ENCODE peak calls at places on chromosomes 11 and 22, in six cellular contexts. Y, K, I, A, Z and F are unnamed samples.

GRCh38 chr11:2257023-2257700 is 13.2 kb downstream of the ASCL2 start:
- DNase-seq in Y (no peak), K (no peak), I (no peak), A (no peak), Z (no peak), F (peak)

GRCh38 chr22:19767427-19768380 is 7.1 kb downstream of the TBX1 start:
- DNase-seq in Y (peak), K (no peak), I (no peak), A (no peak), Z (no peak), F (no peak)

GRCh38 chr22:35712672-35713071 is 5.0 kb upstream of the APOL5 start:
- DNase-seq in Y (no peak), K (no peak), I (no peak), A (peak), Z (no peak), F (no peak)

GRCh38 chr11:73227571-73228211 is 9.6 kb downstream of the P2RY2 start:
- DNase-seq in Y (peak), K (no peak), I (no peak), A (no peak), Z (no peak), F (peak)

GRCh38 chr22:19117111-19117512 is 5.1 kb downstream of the DGCR2 start:
- DNase-seq in Y (no peak), K (no peak), I (no peak), A (peak), Z (no peak), F (peak)

GRCh38 chr11:85750646-85751045 is 60.3 kb downstream of the SYTL2 start:
- DNase-seq in Y (no peak), K (no peak), I (no peak), A (no peak), Z (no peak), F (no peak)

GRCh38 chr22:21010426-21011113 is 4.4 kb upstream of the P2RX6 start:
- DNase-seq in Y (no peak), K (no peak), I (no peak), A (no peak), Z (no peak), F (no peak)

GRCh38 chr11:78350101-78350645 is 67.4 kb downstream of the GAB2 start:
- DNase-seq in Y (peak), K (no peak), I (no peak), A (peak), Z (no peak), F (peak)

GRCh38 chr22:19622061-19622441 is 92.3 kb upstream of the SEPTIN5 start:
- DNase-seq in Y (no peak), K (no peak), I (no peak), A (no peak), Z (no peak), F (no peak)

GRCh38 chr22:33018232-33018864 is 39.8 kb downstream of the SYN3 start:
- DNase-seq in Y (no peak), K (no peak), I (peak), A (peak), Z (peak), F (peak)

GRCh38 chr11:7511405-7511804 is 2.4 kb upstream of the PPFIBP2 start:
- DNase-seq in Y (peak), K (no peak), I (no peak), A (peak), Z (no peak), F (peak)

GRCh38 chr11:74672956-74673895 is 58.0 kb downstream of the CHRDL2 start:
- DNase-seq in Y (peak), K (no peak), I (no peak), A (peak), Z (peak), F (peak)

GRCh38 chr11:27028653-27029052 is 12.0 kb upstream of the BBOX1 start:
- DNase-seq in Y (no peak), K (no peak), I (no peak), A (no peak), Z (no peak), F (no peak)

GRCh38 chr11:13717331-13717730 is 48.9 kb downstream of the FAR1 start:
- DNase-seq in Y (no peak), K (no peak), I (no peak), A (no peak), Z (peak), F (peak)

GRCh38 chr11:134562176-134562575 is 150.1 kb upstream of the B3GAT1 start:
- DNase-seq in Y (peak), K (no peak), I (no peak), A (no peak), Z (no peak), F (no peak)

GRCh38 chr11:126700773-126701554 is 299.6 kb downstream of the KIRREL3 start:
- DNase-seq in Y (no peak), K (no peak), I (no peak), A (no peak), Z (no peak), F (no peak)

GRCh38 chr11:113557926-113558325 is 82.7 kb upstream of the DRD2 start:
- DNase-seq in Y (no peak), K (no peak), I (no peak), A (no peak), Z (no peak), F (no peak)

GRCh38 chr11:87560352-87560751 is 522.6 kb downstream of the TMEM135 start:
- DNase-seq in Y (no peak), K (no peak), I (no peak), A (no peak), Z (no peak), F (no peak)

GRCh38 chr11:13140028-13140870 is 131.1 kb downstream of the RASSF10 start:
- DNase-seq in Y (no peak), K (no peak), I (no peak), A (peak), Z (peak), F (peak)

GRCh38 chr22:42316988-42317387 is 46.5 kb upstream of the TCF20 start:
- DNase-seq in Y (peak), K (no peak), I (peak), A (no peak), Z (no peak), F (peak)

GRCh38 chr11:118888398-118888797 is 4.7 kb downstream of the CXCR5 start:
- DNase-seq in Y (no peak), K (no peak), I (no peak), A (no peak), Z (no peak), F (no peak)

GRCh38 chr22:47328550-47329243 is 566.2 kb downstream of the TBC1D22A start:
- DNase-seq in Y (no peak), K (no peak), I (no peak), A (no peak), Z (no peak), F (no peak)

GRCh38 chr11:93480756-93481155 is 62.4 kb downstream of the SMCO4 start:
- DNase-seq in Y (no peak), K (no peak), I (no peak), A (no peak), Z (no peak), F (no peak)

GRCh38 chr22:38144025-38144405 is 33.5 kb upstream of the BAIAP2L2 start:
- DNase-seq in Y (no peak), K (no peak), I (no peak), A (no peak), Z (peak), F (no peak)

GRCh38 chr11:129364143-129364654 is 11.4 kb upstream of the BARX2 start:
- DNase-seq in Y (peak), K (no peak), I (peak), A (peak), Z (peak), F (peak)

GRCh38 chr11:1890856-1891830 is 552 bp downstream of the PRR33 start:
- DNase-seq in Y (peak), K (no peak), I (no peak), A (no peak), Z (no peak), F (no peak)

GRCh38 chr11:384511-384910 is 9.5 kb upstream of the PKP3 start:
- DNase-seq in Y (no peak), K (no peak), I (no peak), A (no peak), Z (no peak), F (no peak)

GRCh38 chr11:120613264-120614226 is 102.0 kb downstream of the GRIK4 start:
- DNase-seq in Y (no peak), K (no peak), I (no peak), A (no peak), Z (no peak), F (peak)

GRCh38 chr22:45888221-45889092 is 88.5 kb downstream of the WNT7B start:
- DNase-seq in Y (no peak), K (no peak), I (no peak), A (no peak), Z (no peak), F (no peak)

GRCh38 chr11:33538726-33539125 is 161.9 kb downstream of the C11orf91 start:
- DNase-seq in Y (no peak), K (no peak), I (no peak), A (no peak), Z (no peak), F (no peak)

GRCh38 chr11:16402654-16403447 is 46.5 kb upstream of the SOX6 start:
- DNase-seq in Y (no peak), K (no peak), I (no peak), A (no peak), Z (no peak), F (no peak)